ENCODE peak calls at places on chromosomes 1 and 21, in four cellular contexts. One of them, this sample, is unnamed.

GRCh38 chr1:185998391-185998790 is 264.2 kb downstream of the HMCN1 start:
- DNase-seq in activated CD4-positive, alpha-beta T cell treated with anti-CD3 and anti-CD28 coated beads, Interleukin-2, amount 50 U/mL, for 24 hours: no peak
- DNase-seq in HT-29: peak; percentile 36
- DNase-seq in stimulated activated CD4-positive, alpha-beta T cell treated with anti-CD3 and anti-CD28 coated beads, TNF-alpha, amount 100 ng/mL, for 1 hour: no peak
- DNase-seq in this sample: no peak

GRCh38 chr1:116686723-116687368 is 19.3 kb upstream of the IGSF3 start:
- DNase-seq in HT-29: no peak
- DNase-seq in activated CD4-positive, alpha-beta T cell treated with anti-CD3 and anti-CD28 coated beads, Interleukin-2, amount 50 U/mL, for 24 hours: no peak
- DNase-seq in stimulated activated CD4-positive, alpha-beta T cell treated with anti-CD3 and anti-CD28 coated beads, TNF-alpha, amount 100 ng/mL, for 1 hour: no peak
- DNase-seq in this sample: no peak

GRCh38 chr1:212247179-212247721 is 38.0 kb upstream of the PPP2R5A start:
- DNase-seq in HT-29: no peak
- DNase-seq in activated CD4-positive, alpha-beta T cell treated with anti-CD3 and anti-CD28 coated beads, Interleukin-2, amount 50 U/mL, for 24 hours: no peak
- DNase-seq in stimulated activated CD4-positive, alpha-beta T cell treated with anti-CD3 and anti-CD28 coated beads, TNF-alpha, amount 100 ng/mL, for 1 hour: no peak
- DNase-seq in this sample: no peak

GRCh38 chr1:220786337-220787068 is at the start of gene MTARC1:
- DNase-seq in HT-29: peak; percentile 66
- DNase-seq in stimulated activated CD4-positive, alpha-beta T cell treated with anti-CD3 and anti-CD28 coated beads, TNF-alpha, amount 100 ng/mL, for 1 hour: no peak
- DNase-seq in activated CD4-positive, alpha-beta T cell treated with anti-CD3 and anti-CD28 coated beads, Interleukin-2, amount 50 U/mL, for 24 hours: no peak
- DNase-seq in this sample: no peak

GRCh38 chr21:28142692-28143091 is 850.0 kb downstream of the LTN1 start:
- DNase-seq in activated CD4-positive, alpha-beta T cell treated with anti-CD3 and anti-CD28 coated beads, Interleukin-2, amount 50 U/mL, for 24 hours: no peak
- DNase-seq in HT-29: no peak
- DNase-seq in stimulated activated CD4-positive, alpha-beta T cell treated with anti-CD3 and anti-CD28 coated beads, TNF-alpha, amount 100 ng/mL, for 1 hour: no peak
- DNase-seq in this sample: peak; percentile 49

GRCh38 chr1:208344202-208344601 is 100.0 kb upstream of the PLXNA2 start:
- DNase-seq in stimulated activated CD4-positive, alpha-beta T cell treated with anti-CD3 and anti-CD28 coated beads, TNF-alpha, amount 100 ng/mL, for 1 hour: no peak
- DNase-seq in activated CD4-positive, alpha-beta T cell treated with anti-CD3 and anti-CD28 coated beads, Interleukin-2, amount 50 U/mL, for 24 hours: no peak
- DNase-seq in HT-29: no peak
- DNase-seq in this sample: no peak

GRCh38 chr1:248622491-248623106 is 12.3 kb downstream of the OR2T11 start:
- DNase-seq in stimulated activated CD4-positive, alpha-beta T cell treated with anti-CD3 and anti-CD28 coated beads, TNF-alpha, amount 100 ng/mL, for 1 hour: no peak
- DNase-seq in activated CD4-positive, alpha-beta T cell treated with anti-CD3 and anti-CD28 coated beads, Interleukin-2, amount 50 U/mL, for 24 hours: no peak
- DNase-seq in HT-29: peak; percentile 56
- DNase-seq in this sample: no peak

GRCh38 chr1:67832737-67833594 is at the start of gene GNG12:
- DNase-seq in HT-29: peak; percentile 67
- DNase-seq in activated CD4-positive, alpha-beta T cell treated with anti-CD3 and anti-CD28 coated beads, Interleukin-2, amount 50 U/mL, for 24 hours: no peak
- DNase-seq in stimulated activated CD4-positive, alpha-beta T cell treated with anti-CD3 and anti-CD28 coated beads, TNF-alpha, amount 100 ng/mL, for 1 hour: no peak
- DNase-seq in this sample: peak; percentile 60

GRCh38 chr1:6785721-6786505 is 659 bp downstream of the CAMTA1 start:
- DNase-seq in stimulated activated CD4-positive, alpha-beta T cell treated with anti-CD3 and anti-CD28 coated beads, TNF-alpha, amount 100 ng/mL, for 1 hour: peak; percentile 13
- DNase-seq in HT-29: no peak
- DNase-seq in activated CD4-positive, alpha-beta T cell treated with anti-CD3 and anti-CD28 coated beads, Interleukin-2, amount 50 U/mL, for 24 hours: peak; percentile 9
- DNase-seq in this sample: no peak

GRCh38 chr1:156889802-156890585 is 3.5 kb upstream of the PEAR1 start:
- DNase-seq in stimulated activated CD4-positive, alpha-beta T cell treated with anti-CD3 and anti-CD28 coated beads, TNF-alpha, amount 100 ng/mL, for 1 hour: peak; percentile 16
- DNase-seq in HT-29: peak; percentile 90
- DNase-seq in activated CD4-positive, alpha-beta T cell treated with anti-CD3 and anti-CD28 coated beads, Interleukin-2, amount 50 U/mL, for 24 hours: peak; percentile 21
- DNase-seq in this sample: peak; percentile 50

GRCh38 chr1:228236744-228237143 is 28.9 kb downstream of the OBSCN start:
- DNase-seq in activated CD4-positive, alpha-beta T cell treated with anti-CD3 and anti-CD28 coated beads, Interleukin-2, amount 50 U/mL, for 24 hours: no peak
- DNase-seq in stimulated activated CD4-positive, alpha-beta T cell treated with anti-CD3 and anti-CD28 coated beads, TNF-alpha, amount 100 ng/mL, for 1 hour: no peak
- DNase-seq in HT-29: peak; percentile 68
- DNase-seq in this sample: no peak

GRCh38 chr1:45304311-45305081 is 22.2 kb upstream of the HPDL start:
- DNase-seq in stimulated activated CD4-positive, alpha-beta T cell treated with anti-CD3 and anti-CD28 coated beads, TNF-alpha, amount 100 ng/mL, for 1 hour: no peak
- DNase-seq in HT-29: no peak
- DNase-seq in activated CD4-positive, alpha-beta T cell treated with anti-CD3 and anti-CD28 coated beads, Interleukin-2, amount 50 U/mL, for 24 hours: no peak
- DNase-seq in this sample: no peak

GRCh38 chr1:161044908-161045748 is 649 bp downstream of the USF1 start:
- DNase-seq in stimulated activated CD4-positive, alpha-beta T cell treated with anti-CD3 and anti-CD28 coated beads, TNF-alpha, amount 100 ng/mL, for 1 hour: no peak
- DNase-seq in activated CD4-positive, alpha-beta T cell treated with anti-CD3 and anti-CD28 coated beads, Interleukin-2, amount 50 U/mL, for 24 hours: peak; percentile 43
- DNase-seq in HT-29: peak; percentile 76
- DNase-seq in this sample: peak; percentile 50

GRCh38 chr1:93845554-93846150 is 33.4 kb downstream of the DNTTIP2 start:
- DNase-seq in stimulated activated CD4-positive, alpha-beta T cell treated with anti-CD3 and anti-CD28 coated beads, TNF-alpha, amount 100 ng/mL, for 1 hour: no peak
- DNase-seq in activated CD4-positive, alpha-beta T cell treated with anti-CD3 and anti-CD28 coated beads, Interleukin-2, amount 50 U/mL, for 24 hours: peak; percentile 60
- DNase-seq in HT-29: no peak
- DNase-seq in this sample: peak; percentile 74

GRCh38 chr1:6450005-6450450 is 15.9 kb downstream of the TNFRSF25 start:
- DNase-seq in stimulated activated CD4-positive, alpha-beta T cell treated with anti-CD3 and anti-CD28 coated beads, TNF-alpha, amount 100 ng/mL, for 1 hour: no peak
- DNase-seq in activated CD4-positive, alpha-beta T cell treated with anti-CD3 and anti-CD28 coated beads, Interleukin-2, amount 50 U/mL, for 24 hours: no peak
- DNase-seq in HT-29: no peak
- DNase-seq in this sample: no peak

GRCh38 chr1:172742599-172743500 is 83.9 kb downstream of the FASLG start:
- DNase-seq in activated CD4-positive, alpha-beta T cell treated with anti-CD3 and anti-CD28 coated beads, Interleukin-2, amount 50 U/mL, for 24 hours: peak; percentile 25
- DNase-seq in HT-29: peak; percentile 58
- DNase-seq in stimulated activated CD4-positive, alpha-beta T cell treated with anti-CD3 and anti-CD28 coated beads, TNF-alpha, amount 100 ng/mL, for 1 hour: no peak
- DNase-seq in this sample: no peak

GRCh38 chr21:40840441-40840840 is 6.5 kb downstream of the DSCAM start:
- DNase-seq in activated CD4-positive, alpha-beta T cell treated with anti-CD3 and anti-CD28 coated beads, Interleukin-2, amount 50 U/mL, for 24 hours: no peak
- DNase-seq in HT-29: no peak
- DNase-seq in stimulated activated CD4-positive, alpha-beta T cell treated with anti-CD3 and anti-CD28 coated beads, TNF-alpha, amount 100 ng/mL, for 1 hour: no peak
- DNase-seq in this sample: no peak

GRCh38 chr21:31837613-31838390 is 35.0 kb upstream of the HUNK start:
- DNase-seq in HT-29: no peak
- DNase-seq in activated CD4-positive, alpha-beta T cell treated with anti-CD3 and anti-CD28 coated beads, Interleukin-2, amount 50 U/mL, for 24 hours: no peak
- DNase-seq in stimulated activated CD4-positive, alpha-beta T cell treated with anti-CD3 and anti-CD28 coated beads, TNF-alpha, amount 100 ng/mL, for 1 hour: no peak
- DNase-seq in this sample: no peak

This sample was measured in HS-5.